ENCODE peak calls at places on chromosomes 3 and 15, in eight cellular contexts. N, C, Y, K, M, S, W and A are unnamed samples.

GRCh38 chr3:156795890-156796451 is 30.2 kb upstream of the LEKR1 start:
- DNase-seq in N (no peak), C (no peak), Y (peak), K (no peak), M (peak), S (no peak), W (no peak), A (peak)

GRCh38 chr3:15929944-15930571 is 132.3 kb upstream of the ANKRD28 start:
- DNase-seq in N (no peak), C (no peak), Y (no peak), K (no peak), M (no peak), S (no peak), W (no peak), A (no peak)

GRCh38 chr3:101479022-101479421 is 34.0 kb downstream of the SENP7 start:
- DNase-seq in N (no peak), C (no peak), Y (no peak), K (no peak), M (no peak), S (no peak), W (no peak), A (no peak)

GRCh38 chr15:98787936-98788757 is 139.8 kb downstream of the IGF1R start:
- DNase-seq in N (no peak), C (no peak), Y (no peak), K (no peak), M (peak), S (no peak), W (peak), A (no peak)

GRCh38 chr15:61916104-61916503 is 144.1 kb downstream of the VPS13C start:
- DNase-seq in N (no peak), C (no peak), Y (peak), K (no peak), M (no peak), S (no peak), W (no peak), A (peak)

GRCh38 chr3:48563382-48563918 is at the start of gene UCN2:
- DNase-seq in N (no peak), C (peak), Y (peak), K (no peak), M (peak), S (no peak), W (no peak), A (peak)

GRCh38 chr3:107235193-107235922 is 141.9 kb upstream of the CCDC54 start:
- DNase-seq in N (no peak), C (peak), Y (no peak), K (no peak), M (no peak), S (no peak), W (no peak), A (no peak)

GRCh38 chr3:169700195-169700594 is 36.7 kb upstream of the MECOM start:
- DNase-seq in N (no peak), C (peak), Y (no peak), K (no peak), M (no peak), S (no peak), W (no peak), A (no peak)

GRCh38 chr15:64865998-64866520 is 24.3 kb downstream of the PLEKHO2 start:
- DNase-seq in N (no peak), C (peak), Y (peak), K (no peak), M (peak), S (no peak), W (no peak), A (peak)

GRCh38 chr3:55636300-55637195 is 149.4 kb upstream of the WNT5A start:
- DNase-seq in N (no peak), C (no peak), Y (no peak), K (no peak), M (no peak), S (no peak), W (no peak), A (no peak)

GRCh38 chr15:99592135-99592845 is 26.5 kb downstream of the MEF2A start:
- DNase-seq in N (no peak), C (peak), Y (peak), K (no peak), M (no peak), S (no peak), W (no peak), A (peak)

GRCh38 chr15:48876057-48876456 is 1.9 kb upstream of the EID1 start:
- DNase-seq in N (no peak), C (no peak), Y (no peak), K (no peak), M (no peak), S (no peak), W (no peak), A (no peak)

GRCh38 chr3:186303985-186304384 is 58.0 kb downstream of the DGKG start:
- DNase-seq in N (no peak), C (no peak), Y (no peak), K (no peak), M (no peak), S (no peak), W (no peak), A (no peak)

GRCh38 chr3:87136066-87136596 is 91.0 kb upstream of the CHMP2B start:
- DNase-seq in N (no peak), C (no peak), Y (no peak), K (no peak), M (no peak), S (no peak), W (no peak), A (no peak)

GRCh38 chr3:36733723-36734122 is 30.6 kb downstream of the DCLK3 start:
- DNase-seq in N (no peak), C (no peak), Y (no peak), K (no peak), M (no peak), S (no peak), W (no peak), A (no peak)

GRCh38 chr15:90665288-90666134 is 51.6 kb upstream of the BLM start:
- DNase-seq in N (peak), C (peak), Y (peak), K (peak), M (peak), S (peak), W (peak), A (peak)

GRCh38 chr15:90664650-90665287 is 52.4 kb upstream of the BLM start:
- DNase-seq in N (peak), C (peak), Y (peak), K (no peak), M (peak), S (peak), W (peak), A (peak)

GRCh38 chr15:90667063-90667754 is 49.9 kb upstream of the BLM start:
- DNase-seq in N (no peak), C (no peak), Y (no peak), K (no peak), M (peak), S (peak), W (no peak), A (no peak)

GRCh38 chr15:90671216-90671615 is 45.9 kb upstream of the BLM start:
- DNase-seq in N (no peak), C (no peak), Y (no peak), K (no peak), M (no peak), S (no peak), W (no peak), A (no peak)

DNA sequence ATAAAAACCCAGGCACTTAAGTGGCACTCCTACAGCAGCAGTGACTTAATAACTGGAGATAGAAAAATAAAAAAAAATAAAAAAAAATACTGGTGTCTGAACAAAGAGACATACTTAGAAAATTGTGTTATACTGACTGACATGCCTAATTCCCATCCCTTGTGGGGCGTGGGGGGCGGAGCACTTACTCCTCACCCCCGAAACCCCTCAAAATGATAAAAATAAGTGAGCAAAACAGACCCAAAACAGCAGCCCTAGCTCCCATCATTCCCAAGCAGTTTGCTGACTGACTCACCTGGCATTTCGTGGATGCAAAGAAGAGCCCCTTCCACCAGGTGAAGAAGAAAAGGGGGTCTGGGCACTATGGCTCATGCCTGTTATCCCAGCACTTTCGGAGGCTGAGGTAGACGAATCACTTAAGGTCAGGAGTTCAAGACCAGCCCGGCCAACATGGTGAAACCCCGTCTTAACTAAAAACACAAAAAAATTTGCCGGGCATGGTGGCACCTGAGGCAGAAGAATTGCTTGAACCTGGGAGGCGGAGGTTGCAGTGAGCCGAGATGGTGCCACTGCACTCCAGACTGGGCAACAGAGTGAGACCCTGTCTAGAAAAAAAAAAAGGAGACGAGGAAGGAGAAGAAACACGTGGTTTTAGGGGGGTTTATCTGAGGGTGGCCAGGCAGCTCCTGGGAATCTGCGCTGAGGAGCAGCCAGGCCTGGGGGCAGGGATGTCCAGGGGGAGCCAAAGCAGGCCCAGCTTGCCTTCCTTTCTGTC is 50.8 kb upstream of the BLM start:
- DNase-seq in N (no peak), C (no peak), Y (no peak), K (no peak), M (no peak), S (peak), W (no peak), A (no peak)
- H3K4me3 ChIP-seq in N (peak), C (peak), Y (peak), K (peak), M (peak), S (peak), W (no peak), A (no peak)

DNA sequence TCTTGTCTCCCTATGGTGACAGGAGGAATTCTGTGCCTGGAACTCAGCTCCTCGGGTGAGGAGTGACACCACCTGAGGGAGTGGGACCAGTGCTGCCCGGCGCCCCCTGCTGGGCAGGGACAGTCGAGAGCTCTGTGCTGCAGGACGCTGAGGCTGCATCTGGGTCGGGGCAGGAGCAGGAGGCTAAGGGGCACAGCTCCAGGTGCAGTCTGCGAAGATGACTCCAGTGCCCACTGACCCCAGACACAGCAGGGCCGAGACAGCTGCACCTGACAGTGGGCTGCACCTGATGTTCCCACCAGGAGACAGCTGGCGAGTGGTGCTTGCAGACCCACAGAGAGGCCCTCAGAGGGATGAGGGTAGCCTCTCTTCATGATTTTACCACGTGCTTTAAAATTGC is 152.9 kb downstream of the ATP10A start:
- DNase-seq in N (no peak), C (peak), Y (peak), K (no peak), M (no peak), S (peak), W (peak), A (no peak)
- TF ChIP-seq CTCF in N (peak), C (peak), Y (peak), K (peak), M (peak), S (peak), W (peak), A (peak)

DNA sequence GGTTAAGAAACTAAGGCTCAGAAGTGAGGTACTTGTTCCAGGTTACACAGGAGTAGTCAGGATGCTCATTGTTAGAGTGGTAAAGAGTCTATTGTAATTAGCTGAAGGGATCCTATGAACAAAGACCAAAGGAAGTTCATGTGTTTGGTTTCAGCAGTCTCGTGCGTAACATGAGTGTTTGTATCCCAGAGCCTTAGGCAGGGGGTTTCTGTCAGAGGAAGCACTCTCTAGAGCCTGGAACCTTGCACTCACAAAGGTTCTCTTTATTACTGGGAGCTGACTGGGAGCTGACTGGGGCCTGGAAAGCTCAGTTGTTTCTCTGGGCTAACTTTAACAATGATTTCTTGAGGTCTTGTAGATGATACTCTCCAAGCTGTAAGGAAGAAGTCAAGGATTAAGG is 3.9 kb downstream of the ZNF197 start:
- DNase-seq in N (no peak), C (no peak), Y (no peak), K (no peak), M (no peak), S (no peak), W (no peak), A (no peak)
- H3K4me3 ChIP-seq in N (no peak), C (no peak), Y (no peak), K (no peak), M (no peak), S (no peak), W (no peak), A (no peak)

DNA sequence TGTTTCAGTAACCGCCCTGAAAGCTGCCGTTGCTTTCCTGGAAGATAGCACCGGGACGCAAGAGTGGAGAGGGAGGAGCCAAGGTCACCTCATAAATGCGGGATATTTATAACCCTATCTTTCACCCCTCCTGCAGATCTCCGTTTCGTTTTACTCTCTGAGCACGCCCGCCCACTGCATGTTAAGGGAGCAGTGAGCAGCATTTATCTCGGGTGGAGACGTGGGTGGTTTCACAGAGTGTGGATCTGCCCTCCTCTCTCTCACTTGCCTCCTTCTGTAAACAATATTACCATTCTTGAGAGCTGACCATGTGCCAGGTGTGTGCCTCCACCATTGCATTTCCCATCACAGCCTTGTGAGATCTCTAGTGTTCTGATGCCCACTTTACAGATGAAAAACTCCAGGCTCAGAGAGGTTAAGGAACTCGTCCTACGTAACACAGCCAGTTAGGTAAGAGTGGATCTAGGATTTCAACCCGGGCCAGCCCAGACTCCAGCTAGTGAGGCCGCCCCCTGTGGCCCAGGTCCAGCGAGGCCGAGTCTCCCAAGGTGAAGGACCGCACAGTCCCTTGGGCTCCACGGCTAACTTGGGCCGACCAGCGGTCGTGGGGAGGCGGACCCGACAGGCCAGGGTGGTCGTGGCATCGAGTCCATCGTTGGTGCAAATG is 16.9 kb upstream of the SEMA4B start:
- DNase-seq in N (peak), C (peak), Y (peak), K (peak), M (peak), S (peak), W (peak), A (peak)
- TF ChIP-seq CTCF in N (no peak), C (no peak), Y (no peak), K (no peak), M (peak), S (no peak), W (no peak), A (no peak)

DNA sequence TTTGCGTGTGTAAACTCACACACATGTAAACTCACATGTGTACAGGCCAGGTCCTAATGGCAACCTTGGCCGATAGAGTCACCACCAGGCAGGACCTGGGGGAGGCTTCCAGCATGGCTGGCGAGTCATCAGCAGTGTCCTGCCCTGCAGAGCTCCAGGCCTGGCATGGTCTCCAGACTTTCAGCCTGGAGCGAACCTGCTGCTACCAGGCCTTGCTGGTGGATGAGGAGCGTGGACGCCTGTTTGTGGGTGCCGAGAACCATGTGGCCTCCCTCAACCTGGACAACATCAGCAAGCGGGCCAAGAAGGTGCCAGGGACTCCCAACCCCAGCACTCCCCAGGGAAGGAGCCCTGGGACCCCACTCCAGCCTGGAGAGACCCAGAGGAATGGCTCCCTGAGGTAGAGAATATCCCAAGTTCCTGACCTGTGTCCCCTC is 1.0 kb downstream of the SEMA3B start:
- DNase-seq in N (no peak), C (no peak), Y (peak), K (no peak), M (no peak), S (no peak), W (no peak), A (no peak)
- H3K4me3 ChIP-seq in N (peak), C (no peak), Y (peak), K (no peak), M (no peak), S (no peak), W (no peak), A (no peak)

GRCh38 chr3:11655188-11655928 is 11.6 kb upstream of the VGLL4 start:
- DNase-seq in N (no peak), C (peak), Y (no peak), K (no peak), M (no peak), S (no peak), W (no peak), A (no peak)

GRCh38 chr3:11654166-11654565 is 10.5 kb upstream of the VGLL4 start:
- DNase-seq in N (no peak), C (no peak), Y (no peak), K (no peak), M (no peak), S (no peak), W (no peak), A (no peak)

GRCh38 chr3:11651477-11651876 is 7.8 kb upstream of the VGLL4 start:
- DNase-seq in N (no peak), C (no peak), Y (no peak), K (no peak), M (no peak), S (no peak), W (no peak), A (no peak)

GRCh38 chr3:11651900-11652299 is 8.2 kb upstream of the VGLL4 start:
- DNase-seq in N (no peak), C (peak), Y (peak), K (no peak), M (peak), S (no peak), W (no peak), A (peak)

GRCh38 chr3:11653298-11654055 is 9.8 kb upstream of the VGLL4 start:
- DNase-seq in N (no peak), C (no peak), Y (no peak), K (no peak), M (no peak), S (no peak), W (no peak), A (no peak)
- TF ChIP-seq CTCF in N (no peak), C (no peak), Y (peak), K (no peak), M (no peak), S (no peak), W (no peak), A (no peak)

GRCh38 chr3:187367561-187368103 is 553 bp upstream of the RTP4 start:
- DNase-seq in N (no peak), C (no peak), Y (no peak), K (no peak), M (no peak), S (no peak), W (peak), A (no peak)
- H3K4me3 ChIP-seq in N (peak), C (no peak), Y (peak), K (peak), M (no peak), S (peak), W (no peak), A (no peak)

DNA sequence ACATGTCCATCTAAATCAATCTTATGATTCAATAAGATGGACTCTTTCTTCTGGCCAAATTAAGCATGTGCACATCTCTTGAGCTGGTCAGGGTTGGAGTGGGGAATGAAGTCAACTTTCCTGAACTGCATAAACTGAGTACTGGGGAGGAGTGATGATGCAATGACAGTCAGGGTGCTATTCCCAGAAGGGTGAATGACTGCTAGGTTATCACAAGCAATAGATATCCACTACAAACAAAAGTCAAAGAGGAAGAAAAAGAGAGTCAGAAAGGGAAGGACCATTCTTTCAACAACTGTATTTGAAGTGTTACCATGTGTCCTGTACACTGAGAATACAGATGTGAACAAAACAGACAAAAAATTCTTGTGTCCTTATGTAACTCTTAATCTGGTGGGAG is 70.0 kb downstream of the ALCAM start:
- DNase-seq in N (no peak), C (no peak), Y (no peak), K (no peak), M (no peak), S (no peak), W (no peak), A (no peak)
- TF ChIP-seq CTCF in N (no peak), C (no peak), Y (no peak), K (no peak), M (no peak), S (no peak), W (no peak), A (no peak)

GRCh38 chr3:189936210-189936609 is 184.5 kb downstream of the P3H2 start:
- DNase-seq in N (no peak), C (no peak), Y (peak), K (no peak), M (no peak), S (no peak), W (no peak), A (no peak)
- H3K4me3 ChIP-seq in N (no peak), C (no peak), Y (no peak), K (no peak), M (no peak), S (no peak), W (no peak), A (no peak)

GRCh38 chr3:46395210-46395661 is 11.6 kb downstream of the CCR5AS start:
- DNase-seq in N (no peak), C (peak), Y (no peak), K (no peak), M (peak), S (no peak), W (no peak), A (no peak)
- TF ChIP-seq CTCF in N (no peak), C (peak), Y (no peak), K (no peak), M (no peak), S (no peak), W (no peak), A (no peak)